ENCODE peak calls at places on chromosomes 5 and 9, in four cellular contexts. U is stimulated activated CD4-positive, alpha-beta T cell treated with anti-CD3 and anti-CD28 coated beads, Interleukin-2, amount 100 ng/mL, for 48 hours; X is glomerular endothelial cell; P is cardiac muscle cell. V is an unnamed sample.

GRCh38 chr9:23587433-23587832 is 238.6 kb downstream of the ELAVL2 start:
- DNase-seq in X (no peak), P (peak; percentile 79), U (no peak), V (no peak)

GRCh38 chr5:3302228-3302627 is 293.4 kb upstream of the IRX1 start:
- DNase-seq in X (no peak), U (no peak), P (no peak), V (no peak)

GRCh38 chr9:137095664-137096517 is 9.1 kb downstream of the MAN1B1 start:
- DNase-seq in U (peak; percentile 78), X (no peak), P (no peak), V (no peak)

GRCh38 chr5:116075117-116075910 is 9.5 kb upstream of the COMMD10 start:
- DNase-seq in U (no peak), P (no peak), X (no peak), V (no peak)

GRCh38 chr5:14059810-14060209 is 83.3 kb upstream of the TRIO start:
- DNase-seq in U (no peak), X (no peak), P (no peak), V (no peak)

GRCh38 chr9:98607787-98608186 is 100.9 kb downstream of the GABBR2 start:
- DNase-seq in X (peak; percentile 81), P (no peak), U (no peak), V (no peak)

GRCh38 chr9:5015934-5016333 is 30.9 kb downstream of the JAK2 start:
- DNase-seq in P (no peak), X (no peak), U (no peak), V (no peak)

GRCh38 chr5:96963267-96963666 is 27.4 kb downstream of the LNPEP start:
- DNase-seq in P (peak; percentile 53), X (no peak), U (no peak), V (no peak)

GRCh38 chr5:125276121-125276520 is 529.7 kb upstream of the ZNF608 start:
- DNase-seq in P (no peak), U (no peak), X (no peak), V (no peak)

GRCh38 chr9:72476617-72477375 is 44.6 kb upstream of the TMC1 start:
- DNase-seq in X (no peak), U (peak; percentile 13), P (no peak), V (no peak)

GRCh38 chr9:85016389-85016997 is 347.0 kb downstream of the NTRK2 start:
- DNase-seq in X (no peak), P (peak; percentile 53), U (no peak), V (no peak)

GRCh38 chr5:132074772-132075718 is 1.5 kb downstream of the CSF2 start:
- DNase-seq in U (no peak), X (no peak), P (no peak), V (no peak)

GRCh38 chr9:134390537-134390936 is 64.3 kb downstream of the RXRA start:
- DNase-seq in U (peak; percentile 72), P (no peak), X (no peak), V (no peak)

GRCh38 chr5:37435261-37435660 is 56.1 kb downstream of the WDR70 start:
- DNase-seq in X (no peak), P (no peak), U (no peak), V (no peak)

GRCh38 chr9:79734989-79735779 is 163.4 kb downstream of the TLE4 start:
- DNase-seq in U (no peak), X (no peak), P (no peak), V (no peak)

GRCh38 chr9:120394058-120394669 is 185.8 kb downstream of the CDK5RAP2 start:
- DNase-seq in P (no peak), U (peak; percentile 41), X (no peak), V (no peak)

GRCh38 chr9:33939924-33940874 is 108.5 kb downstream of the UBAP2 start:
- DNase-seq in X (no peak), U (no peak), P (no peak), V (no peak)

GRCh38 chr9:76996700-76997099 is 22.8 kb upstream of the FOXB2 start:
- DNase-seq in X (no peak), P (peak; percentile 65), U (no peak), V (peak; percentile 50)

GRCh38 chr9:63817622-63818518 is 1467.1 kb downstream of the FOXD4L5 start:
- DNase-seq in P (peak; percentile 15), X (no peak), U (peak; percentile 63), V (peak; percentile 35)

GRCh38 chr5:7897014-7897600 is 28.2 kb downstream of the MTRR start:
- DNase-seq in P (peak; percentile 10), U (no peak), X (peak; percentile 10), V (peak; percentile 39)

GRCh38 chr5:3597727-3598082 is 2.1 kb downstream of the IRX1 start:
- DNase-seq in P (no peak), U (no peak), X (no peak), V (no peak)

GRCh38 chr5:135348920-135349319 is 50.1 kb downstream of the MACROH2A1 start:
- DNase-seq in X (no peak), U (no peak), P (no peak), V (no peak)

GRCh38 chr5:86971034-86971511 is 296.6 kb upstream of the RASA1 start:
- DNase-seq in P (no peak), U (no peak), X (no peak), V (no peak)

GRCh38 chr5:81748556-81748955 is 2.3 kb downstream of the SSBP2 start:
- DNase-seq in X (no peak), P (no peak), U (no peak), V (no peak)

GRCh38 chr5:93607367-93608258 is 24.6 kb downstream of the NR2F1 start:
- DNase-seq in P (peak; percentile 68), X (no peak), U (no peak), V (no peak)

GRCh38 chr9:95246547-95246946 is 71.0 kb downstream of the FANCC start:
- DNase-seq in P (no peak), U (no peak), X (no peak), V (no peak)

GRCh38 chr5:76547891-76548524 is 75.2 kb downstream of the F2RL2 start:
- DNase-seq in U (no peak), P (no peak), X (no peak), V (no peak)

GRCh38 chr9:112048924-112049785 is 125.9 kb downstream of the SUSD1 start:
- DNase-seq in X (no peak), P (no peak), U (no peak), V (no peak)

GRCh38 chr9:93095205-93096130 is 549 bp upstream of the CARD19 start:
- DNase-seq in X (no peak), P (peak; percentile 100), U (peak; percentile 100), V (peak; percentile 100)

GRCh38 chr9:131992906-131993657 is 86.6 kb downstream of the MED27 start:
- DNase-seq in U (no peak), P (no peak), X (no peak), V (no peak)

GRCh38 chr9:86809968-86810367 is 137.3 kb downstream of the GAS1 start:
- DNase-seq in X (no peak), U (no peak), P (no peak), V (no peak)

GRCh38 chr9:81537964-81538363 is 151.4 kb downstream of the TLE1 start:
- DNase-seq in U (no peak), P (no peak), X (no peak), V (no peak)

GRCh38 chr9:136201609-136202448 is 3.1 kb downstream of the LHX3 start:
- DNase-seq in X (no peak), U (no peak), P (peak; percentile 84), V (peak; percentile 57)

GRCh38 chr9:137305060-137305787 is 3.2 kb upstream of the NRARP start:
- DNase-seq in P (peak; percentile 59), X (no peak), U (peak; percentile 63), V (no peak)

GRCh38 chr5:137344021-137344420 is 155.1 kb downstream of the SPOCK1 start:
- DNase-seq in U (no peak), P (no peak), X (no peak), V (no peak)

GRCh38 chr5:113510836-113511451 is 2.5 kb upstream of the YTHDC2 start:
- DNase-seq in U (no peak), X (no peak), P (peak; percentile 38), V (no peak)

GRCh38 chr5:36606437-36607113 is at the start of gene SLC1A3:
- DNase-seq in P (peak; percentile 73), X (peak; percentile 39), U (peak; percentile 27), V (peak; percentile 61)

GRCh38 chr5:172156541-172156994 is 31.5 kb downstream of the STK10 start:
- DNase-seq in U (no peak), X (peak; percentile 94), P (no peak), V (no peak)

V was measured in neural crest cell.